ENCODE peak calls at places on chromosomes 3 and 15, in five cellular contexts. One of them, this sample, is unnamed. For H3K4me1, the result is how much of the 10 kb centered on the place peaks cover.

GRCh38 chr15:88073386-88073681 is 183.2 kb downstream of the NTRK3 start:
- DNase-seq in pancreas: no peak
- DNase-seq in mammary epithelial cell: no peak
- DNase-seq in CD4-positive, CD25-positive, alpha-beta regulatory T cell: no peak
- DNase-seq in cardiac muscle cell: no peak
- DNase-seq in this sample: no peak

GRCh38 chr15:75809986-75810750 is 33.1 kb upstream of the UBE2Q2 start:
- DNase-seq in pancreas: no peak
- DNase-seq in mammary epithelial cell: peak
- DNase-seq in CD4-positive, CD25-positive, alpha-beta regulatory T cell: peak
- DNase-seq in cardiac muscle cell: peak
- DNase-seq in this sample: no peak

GRCh38 chr15:68966996-68967395 is 36.7 kb downstream of the SPESP1 start:
- DNase-seq in pancreas: no peak
- DNase-seq in mammary epithelial cell: no peak
- DNase-seq in CD4-positive, CD25-positive, alpha-beta regulatory T cell: no peak
- DNase-seq in cardiac muscle cell: no peak
- DNase-seq in this sample: no peak

GRCh38 chr3:52317601-52318000 is 1.5 kb downstream of the DNAH1 start:
- DNase-seq in pancreas: no peak
- DNase-seq in mammary epithelial cell: peak
- DNase-seq in CD4-positive, CD25-positive, alpha-beta regulatory T cell: peak
- DNase-seq in cardiac muscle cell: peak
- DNase-seq in this sample: peak

GRCh38 chr3:196179380-196180308 is 31.6 kb downstream of the ZDHHC19 start:
- DNase-seq in pancreas: no peak
- DNase-seq in mammary epithelial cell: peak
- DNase-seq in CD4-positive, CD25-positive, alpha-beta regulatory T cell: peak
- DNase-seq in cardiac muscle cell: no peak
- DNase-seq in this sample: no peak

GRCh38 chr3:119831022-119831421 is 49.1 kb downstream of the NR1I2 start:
- DNase-seq in pancreas: no peak
- DNase-seq in mammary epithelial cell: no peak
- DNase-seq in CD4-positive, CD25-positive, alpha-beta regulatory T cell: peak
- DNase-seq in cardiac muscle cell: no peak
- DNase-seq in this sample: no peak

GRCh38 chr3:132164469-132165092 is 129.8 kb upstream of the CPNE4 start:
- DNase-seq in pancreas: no peak
- DNase-seq in mammary epithelial cell: peak
- DNase-seq in CD4-positive, CD25-positive, alpha-beta regulatory T cell: no peak
- DNase-seq in cardiac muscle cell: no peak
- DNase-seq in this sample: no peak

GRCh38 chr3:100416176-100416575 is 14.8 kb downstream of the LNP1 start:
- DNase-seq in pancreas: no peak
- DNase-seq in mammary epithelial cell: no peak
- DNase-seq in CD4-positive, CD25-positive, alpha-beta regulatory T cell: no peak
- DNase-seq in cardiac muscle cell: no peak
- DNase-seq in this sample: no peak

GRCh38 chr3:42666577-42666998 is 13.1 kb downstream of the ZBTB47 start:
- DNase-seq in pancreas: no peak
- DNase-seq in mammary epithelial cell: no peak
- DNase-seq in CD4-positive, CD25-positive, alpha-beta regulatory T cell: no peak
- DNase-seq in cardiac muscle cell: no peak
- DNase-seq in this sample: no peak

GRCh38 chr3:16300881-16301359 is 35.9 kb downstream of the OXNAD1 start:
- DNase-seq in pancreas: no peak
- DNase-seq in mammary epithelial cell: no peak
- DNase-seq in CD4-positive, CD25-positive, alpha-beta regulatory T cell: peak
- DNase-seq in cardiac muscle cell: no peak
- DNase-seq in this sample: no peak

GRCh38 chr3:185878920-185879319 is 54.1 kb upstream of the IGF2BP2 start:
- DNase-seq in pancreas: no peak
- DNase-seq in mammary epithelial cell: no peak
- DNase-seq in CD4-positive, CD25-positive, alpha-beta regulatory T cell: no peak
- DNase-seq in cardiac muscle cell: peak
- DNase-seq in this sample: no peak

GRCh38 chr3:19539488-19540395 is 391.4 kb downstream of the KCNH8 start:
- DNase-seq in pancreas: no peak
- DNase-seq in mammary epithelial cell: no peak
- DNase-seq in CD4-positive, CD25-positive, alpha-beta regulatory T cell: no peak
- DNase-seq in cardiac muscle cell: no peak
- DNase-seq in this sample: no peak

GRCh38 chr15:67407709-67408257 is 113.1 kb upstream of the C15orf61 start:
- DNase-seq in pancreas: no peak
- DNase-seq in mammary epithelial cell: no peak
- DNase-seq in CD4-positive, CD25-positive, alpha-beta regulatory T cell: no peak
- DNase-seq in cardiac muscle cell: no peak
- DNase-seq in this sample: no peak

GRCh38 chr3:164208846-164209245 is 869.5 kb downstream of the SI start:
- DNase-seq in pancreas: no peak
- DNase-seq in mammary epithelial cell: no peak
- DNase-seq in CD4-positive, CD25-positive, alpha-beta regulatory T cell: no peak
- DNase-seq in cardiac muscle cell: no peak
- DNase-seq in this sample: no peak

GRCh38 chr15:94323076-94323475 is 91.7 kb downstream of the MCTP2 start:
- DNase-seq in pancreas: no peak
- DNase-seq in mammary epithelial cell: no peak
- DNase-seq in CD4-positive, CD25-positive, alpha-beta regulatory T cell: no peak
- DNase-seq in cardiac muscle cell: no peak
- DNase-seq in this sample: no peak

GRCh38 chr3:99429501-99429900 is 208.9 kb upstream of the COL8A1 start:
- DNase-seq in pancreas: no peak
- DNase-seq in mammary epithelial cell: no peak
- DNase-seq in CD4-positive, CD25-positive, alpha-beta regulatory T cell: no peak
- DNase-seq in cardiac muscle cell: no peak
- DNase-seq in this sample: no peak

GRCh38 chr3:45362768-45363167 is 25.6 kb upstream of the LARS2 start:
- DNase-seq in pancreas: no peak
- DNase-seq in mammary epithelial cell: peak
- DNase-seq in CD4-positive, CD25-positive, alpha-beta regulatory T cell: no peak
- DNase-seq in cardiac muscle cell: no peak
- DNase-seq in this sample: peak

GRCh38 chr3:19065027-19065426 is 83.3 kb upstream of the KCNH8 start:
- DNase-seq in pancreas: no peak
- DNase-seq in mammary epithelial cell: no peak
- DNase-seq in CD4-positive, CD25-positive, alpha-beta regulatory T cell: peak
- DNase-seq in cardiac muscle cell: peak
- DNase-seq in this sample: no peak

GRCh38 chr3:28347374-28348285 is 891 bp upstream of the ZCWPW2 start:
- DNase-seq in pancreas: no peak
- DNase-seq in mammary epithelial cell: peak
- DNase-seq in CD4-positive, CD25-positive, alpha-beta regulatory T cell: no peak
- DNase-seq in cardiac muscle cell: no peak
- DNase-seq in this sample: no peak

GRCh38 chr3:71436337-71436736 is 147.2 kb downstream of the FOXP1 start:
- DNase-seq in pancreas: no peak
- DNase-seq in mammary epithelial cell: no peak
- DNase-seq in CD4-positive, CD25-positive, alpha-beta regulatory T cell: no peak
- DNase-seq in cardiac muscle cell: no peak
- DNase-seq in this sample: no peak

GRCh38 chr3:78791745-78792144 is 976.1 kb downstream of the ROBO1 start:
- DNase-seq in pancreas: no peak
- DNase-seq in mammary epithelial cell: no peak
- DNase-seq in CD4-positive, CD25-positive, alpha-beta regulatory T cell: no peak
- DNase-seq in cardiac muscle cell: no peak
- DNase-seq in this sample: no peak

GRCh38 chr15:96331141-96331941 is 841 bp downstream of the NR2F2 start:
- DNase-seq in pancreas: peak
- DNase-seq in mammary epithelial cell: no peak
- DNase-seq in CD4-positive, CD25-positive, alpha-beta regulatory T cell: no peak
- DNase-seq in cardiac muscle cell: no peak
- DNase-seq in this sample: peak

GRCh38 chr3:155664922-155665695 is 79.8 kb downstream of the PLCH1 start:
- DNase-seq in pancreas: no peak
- DNase-seq in mammary epithelial cell: peak
- DNase-seq in CD4-positive, CD25-positive, alpha-beta regulatory T cell: no peak
- DNase-seq in cardiac muscle cell: no peak
- DNase-seq in this sample: no peak

GRCh38 chr3:187292631-187293513 is 1.3 kb upstream of the MASP1 start:
- DNase-seq in pancreas: no peak
- DNase-seq in mammary epithelial cell: no peak
- DNase-seq in CD4-positive, CD25-positive, alpha-beta regulatory T cell: no peak
- DNase-seq in cardiac muscle cell: no peak
- DNase-seq in this sample: no peak

GRCh38 chr3:131047582-131047981 is 20.9 kb downstream of the NEK11 start:
- DNase-seq in pancreas: no peak
- DNase-seq in mammary epithelial cell: no peak
- DNase-seq in CD4-positive, CD25-positive, alpha-beta regulatory T cell: no peak
- DNase-seq in cardiac muscle cell: no peak
- DNase-seq in this sample: no peak

GRCh38 chr3:160434071-160434470 is 15.5 kb downstream of the TRIM59 start:
- DNase-seq in pancreas: no peak
- DNase-seq in mammary epithelial cell: peak
- DNase-seq in CD4-positive, CD25-positive, alpha-beta regulatory T cell: no peak
- DNase-seq in cardiac muscle cell: peak
- DNase-seq in this sample: no peak

GRCh38 chr3:150727653-150728502 is 24.2 kb upstream of the ERICH6 start:
- DNase-seq in pancreas: no peak
- DNase-seq in mammary epithelial cell: no peak
- DNase-seq in CD4-positive, CD25-positive, alpha-beta regulatory T cell: no peak
- DNase-seq in cardiac muscle cell: no peak
- DNase-seq in this sample: no peak

GRCh38 chr15:66789029-66790025 is 87.3 kb downstream of the SMAD6 start:
- DNase-seq in pancreas: no peak
- DNase-seq in mammary epithelial cell: no peak
- DNase-seq in CD4-positive, CD25-positive, alpha-beta regulatory T cell: peak
- DNase-seq in cardiac muscle cell: peak
- DNase-seq in this sample: peak

GRCh38 chr15:89447676-89448075 is 48.7 kb downstream of the RHCG start:
- DNase-seq in pancreas: no peak
- DNase-seq in mammary epithelial cell: no peak
- DNase-seq in CD4-positive, CD25-positive, alpha-beta regulatory T cell: no peak
- DNase-seq in cardiac muscle cell: no peak
- DNase-seq in this sample: no peak

GRCh38 chr15:89446260-89446891 is 50.0 kb downstream of the RHCG start:
- DNase-seq in pancreas: no peak
- DNase-seq in mammary epithelial cell: no peak
- DNase-seq in CD4-positive, CD25-positive, alpha-beta regulatory T cell: no peak
- DNase-seq in cardiac muscle cell: no peak
- DNase-seq in this sample: no peak

GRCh38 chr15:89444855-89445254 is 51.5 kb downstream of the RHCG start:
- DNase-seq in pancreas: no peak
- DNase-seq in mammary epithelial cell: no peak
- DNase-seq in CD4-positive, CD25-positive, alpha-beta regulatory T cell: no peak
- DNase-seq in cardiac muscle cell: no peak
- DNase-seq in this sample: peak

GRCh38 chr15:89444241-89444797 is 52.1 kb downstream of the RHCG start:
- DNase-seq in pancreas: no peak
- DNase-seq in mammary epithelial cell: no peak
- DNase-seq in CD4-positive, CD25-positive, alpha-beta regulatory T cell: no peak
- DNase-seq in cardiac muscle cell: no peak
- DNase-seq in this sample: no peak

GRCh38 chr15:89445553-89445952 is 50.8 kb downstream of the RHCG start:
- DNase-seq in pancreas: no peak
- DNase-seq in mammary epithelial cell: no peak
- DNase-seq in CD4-positive, CD25-positive, alpha-beta regulatory T cell: no peak
- DNase-seq in cardiac muscle cell: no peak
- DNase-seq in this sample: no peak
- H3K27ac ChIP-seq in pancreas: peak
- H3K27ac ChIP-seq in mammary epithelial cell: no peak
- H3K27ac ChIP-seq in CD4-positive, CD25-positive, alpha-beta regulatory T cell: no peak
- H3K27ac ChIP-seq in cardiac muscle cell: no peak
- H3K27ac ChIP-seq in this sample: no peak

DNA sequence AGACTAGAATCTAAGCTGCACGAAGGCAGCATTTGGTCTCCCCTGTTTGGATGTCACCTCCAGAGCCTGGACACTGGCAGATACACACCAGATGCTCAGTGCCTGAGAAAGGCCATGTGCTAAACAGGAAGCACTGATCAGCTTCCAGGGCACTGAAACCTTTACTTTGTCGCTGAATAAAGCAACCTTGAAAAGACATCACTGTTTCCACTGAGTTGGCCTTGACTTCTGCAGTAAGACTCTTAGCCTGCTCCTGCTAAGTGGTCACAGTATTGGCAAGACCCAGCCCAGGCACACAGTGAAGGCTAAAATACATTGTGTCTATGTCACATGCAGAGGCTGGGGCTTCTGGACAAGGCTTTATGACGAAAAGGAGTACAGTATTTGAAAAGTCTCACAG is 104.3 kb upstream of the ICE2 start:
- DNase-seq in pancreas: no peak
- DNase-seq in mammary epithelial cell: no peak
- DNase-seq in CD4-positive, CD25-positive, alpha-beta regulatory T cell: peak
- DNase-seq in cardiac muscle cell: no peak
- DNase-seq in this sample: no peak
- H3K4me1 ChIP-seq in pancreas: under half
- H3K4me1 ChIP-seq in mammary epithelial cell: under half
- H3K4me1 ChIP-seq in CD4-positive, CD25-positive, alpha-beta regulatory T cell: half or more
- H3K4me1 ChIP-seq in cardiac muscle cell: under half
- H3K4me1 ChIP-seq in this sample: under half

GRCh38 chr3:179676081-179676480 is 23.2 kb downstream of the USP13 start:
- DNase-seq in pancreas: no peak
- DNase-seq in mammary epithelial cell: no peak
- DNase-seq in CD4-positive, CD25-positive, alpha-beta regulatory T cell: no peak
- DNase-seq in cardiac muscle cell: no peak
- DNase-seq in this sample: no peak

GRCh38 chr3:179677884-179678283 is 25.0 kb downstream of the USP13 start:
- DNase-seq in pancreas: no peak
- DNase-seq in mammary epithelial cell: no peak
- DNase-seq in CD4-positive, CD25-positive, alpha-beta regulatory T cell: no peak
- DNase-seq in cardiac muscle cell: no peak
- DNase-seq in this sample: no peak

GRCh38 chr3:179682681-179683080 is 29.8 kb downstream of the USP13 start:
- DNase-seq in pancreas: no peak
- DNase-seq in mammary epithelial cell: no peak
- DNase-seq in CD4-positive, CD25-positive, alpha-beta regulatory T cell: no peak
- DNase-seq in cardiac muscle cell: no peak
- DNase-seq in this sample: no peak

DNA sequence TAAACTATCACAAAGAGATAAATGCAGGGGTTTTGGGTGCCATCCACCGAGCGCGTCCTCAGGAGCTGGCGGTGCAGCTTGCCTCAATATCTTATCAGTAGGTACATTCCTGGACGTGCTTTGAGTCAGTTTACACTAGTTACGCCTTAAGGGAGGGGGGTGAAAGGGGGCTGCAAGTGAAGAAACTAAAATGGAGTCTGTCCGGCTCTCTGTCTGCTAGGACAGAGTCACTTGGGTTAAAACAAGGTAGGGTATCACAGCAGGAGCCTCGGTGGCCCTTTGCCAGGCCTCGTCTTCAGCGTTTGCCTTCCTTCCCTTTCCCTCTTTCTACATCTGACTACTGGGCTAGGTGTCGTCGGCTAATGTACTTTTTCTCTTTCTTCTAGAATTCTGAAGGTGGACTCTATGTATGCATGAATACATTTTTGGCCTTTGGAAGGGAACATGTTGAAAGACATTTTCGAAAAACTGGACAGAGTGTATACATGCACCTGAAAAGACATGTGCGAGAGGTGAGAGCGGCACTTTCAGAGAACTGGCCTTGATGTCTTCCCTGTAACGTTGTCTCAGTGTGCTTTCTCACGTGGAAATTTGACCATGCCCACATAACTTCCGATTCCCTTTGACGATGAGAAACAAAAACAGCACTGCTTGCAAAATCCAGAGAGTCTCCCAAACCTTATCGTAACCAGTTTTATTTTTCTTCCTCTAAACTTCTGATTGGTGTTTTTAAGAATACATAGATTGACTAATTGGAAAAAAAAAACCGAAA is 28.8 kb downstream of the USP13 start:
- DNase-seq in pancreas: no peak
- DNase-seq in mammary epithelial cell: no peak
- DNase-seq in CD4-positive, CD25-positive, alpha-beta regulatory T cell: no peak
- DNase-seq in cardiac muscle cell: no peak
- DNase-seq in this sample: no peak
- H3K27ac ChIP-seq in pancreas: no peak
- H3K27ac ChIP-seq in mammary epithelial cell: no peak
- H3K27ac ChIP-seq in CD4-positive, CD25-positive, alpha-beta regulatory T cell: no peak
- H3K27ac ChIP-seq in cardiac muscle cell: peak
- H3K27ac ChIP-seq in this sample: no peak

GRCh38 chr15:43779016-43779415 is 2.2 kb upstream of the ELL3 start:
- DNase-seq in pancreas: no peak
- DNase-seq in mammary epithelial cell: no peak
- DNase-seq in CD4-positive, CD25-positive, alpha-beta regulatory T cell: no peak
- DNase-seq in cardiac muscle cell: no peak
- DNase-seq in this sample: no peak
- H3K4me1 ChIP-seq in pancreas: under half
- H3K4me1 ChIP-seq in mammary epithelial cell: under half
- H3K4me1 ChIP-seq in CD4-positive, CD25-positive, alpha-beta regulatory T cell: under half
- H3K4me1 ChIP-seq in cardiac muscle cell: under half
- H3K4me1 ChIP-seq in this sample: under half

This sample was measured in left lung.